ENCODE peak calls at places on chromosome 5, in five cellular contexts. A is progenitor cell of endocrine pancreas, Q is fibroblast of lung, M is kidney epithelial cell, K is PC-3. Z is an unnamed sample.
A peak's percentile ranks its signal among the peaks of the same experiment; 100 is the strongest.

GRCh38 chr5:125555591-125555990 is 809.2 kb upstream of the ZNF608 start:
- DNase-seq in M (no peak), K (no peak), Q (no peak), A (no peak), Z (no peak)

GRCh38 chr5:147180751-147181150 is 54.1 kb upstream of the STK32A start:
- DNase-seq in Q (peak; percentile 63), A (no peak), M (no peak), K (no peak), Z (no peak)

GRCh38 chr5:157860898-157861894 is 2.3 kb upstream of the CLINT1 start:
- DNase-seq in Q (no peak), M (no peak), A (no peak), K (no peak), Z (no peak)

GRCh38 chr5:16120579-16120978 is 59.0 kb downstream of the MARCHF11 start:
- DNase-seq in Q (no peak), M (no peak), K (no peak), A (no peak), Z (no peak)

GRCh38 chr5:112787261-112787660 is 49.6 kb downstream of the APC start:
- DNase-seq in K (peak; percentile 47), A (no peak), M (no peak), Q (peak; percentile 48), Z (no peak)

GRCh38 chr5:15992918-15993317 is 186.7 kb downstream of the MARCHF11 start:
- DNase-seq in K (peak; percentile 61), A (no peak), Q (peak; percentile 82), M (peak; percentile 75), Z (no peak)

GRCh38 chr5:127297348-127298035 is 6.9 kb downstream of the MEGF10 start:
- DNase-seq in A (no peak), K (no peak), M (no peak), Q (no peak), Z (no peak)

GRCh38 chr5:139414601-139415121 is 10.8 kb upstream of the SPATA24 start:
- DNase-seq in A (no peak), M (no peak), K (no peak), Q (peak; percentile 48), Z (no peak)

GRCh38 chr5:131258733-131259132 is 5.1 kb upstream of the CDC42SE2 start:
- DNase-seq in K (peak; percentile 73), A (no peak), M (no peak), Q (peak; percentile 16), Z (no peak)

GRCh38 chr5:108917596-108917995 is 169.9 kb downstream of the FER start:
- DNase-seq in A (no peak), K (no peak), M (peak; percentile 9), Q (peak; percentile 51), Z (no peak)

GRCh38 chr5:93649234-93649900 is 66.3 kb downstream of the NR2F1 start:
- DNase-seq in K (no peak), Q (no peak), A (no peak), M (no peak), Z (no peak)

DNA sequence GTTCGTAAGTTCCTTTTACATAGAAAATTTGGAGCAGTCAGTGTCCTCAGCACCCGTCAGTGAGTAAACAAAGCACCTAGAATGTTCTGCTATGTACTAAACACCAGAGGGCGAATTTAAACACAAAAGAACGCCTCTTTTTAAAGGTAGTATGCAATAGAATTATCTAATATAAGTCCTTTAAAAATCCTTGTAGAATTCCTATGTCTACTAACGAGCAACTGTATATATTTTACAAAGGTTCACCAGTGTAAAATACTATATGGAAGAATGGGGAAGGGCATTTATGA is 499 bp upstream of the TMEM232 start:
- DNase-seq in M (no peak), K (peak; percentile 53), Q (no peak), A (no peak), Z (no peak)
- TF ChIP-seq CTCF in M (no peak), K (peak; percentile 65), Q (peak; percentile 2), A (peak; percentile 31), Z (no peak)

GRCh38 chr5:179348011-179348530 is 2.8 kb upstream of the ADAMTS2 start:
- DNase-seq in A (no peak), M (no peak), K (no peak), Q (no peak), Z (no peak)
- TF ChIP-seq CTCF in A (no peak), M (no peak), K (no peak), Q (no peak), Z (no peak)

GRCh38 chr5:149730620-149731331 is 666 bp downstream of the PPARGC1B start:
- DNase-seq in A (no peak), Q (peak; percentile 26), K (peak; percentile 47), M (no peak), Z (no peak)
- TF ChIP-seq CTCF in A (peak; percentile 16), Q (no peak), K (peak; percentile 34), M (no peak), Z (no peak)

DNA sequence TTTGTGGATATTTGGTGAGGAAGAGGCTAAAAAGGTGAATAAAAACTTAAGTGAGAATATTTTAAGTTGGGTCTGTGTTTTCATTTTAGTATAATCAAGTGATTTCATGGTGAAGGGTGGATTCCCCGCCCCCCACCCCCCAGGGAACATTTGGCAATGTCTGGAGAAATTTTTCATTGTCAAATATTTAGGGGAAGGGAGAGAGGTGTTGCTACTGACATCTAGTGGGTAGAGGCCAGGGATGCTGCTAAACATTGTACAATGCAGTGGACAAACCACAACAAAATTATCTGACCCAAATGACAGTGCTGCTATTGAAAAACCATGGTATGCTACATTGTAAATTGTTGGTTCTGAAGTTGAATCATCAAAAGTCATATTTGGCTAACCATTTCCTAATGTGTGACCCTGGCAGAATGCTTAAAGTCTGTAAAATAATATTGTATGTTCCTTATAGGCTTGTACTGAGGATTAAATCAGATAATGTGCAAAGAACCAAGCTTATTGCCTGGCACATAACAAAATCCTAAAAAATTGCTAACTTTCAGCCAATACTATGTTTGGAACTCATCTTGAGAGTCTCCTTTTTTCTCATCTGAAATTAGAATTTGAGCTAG is 5.6 kb downstream of the C5orf24 start:
- DNase-seq in M (no peak), A (no peak), Q (peak; percentile 35), K (peak; percentile 56), Z (no peak)
- TF ChIP-seq CTCF in M (peak; percentile 51), A (peak; percentile 33), Q (peak; percentile 62), K (peak; percentile 63), Z (peak; percentile 45)

GRCh38 chr5:153629027-153629426 is 138.6 kb downstream of the GRIA1 start:
- DNase-seq in K (peak; percentile 74), Q (peak; percentile 97), A (no peak), M (peak; percentile 86), Z (peak; percentile 94)
- TF ChIP-seq CTCF in K (peak; percentile 25), Q (peak; percentile 64), A (no peak), M (peak; percentile 48), Z (peak; percentile 60)

GRCh38 chr5:123997354-123998215 is 485.6 kb downstream of the CSNK1G3 start:
- DNase-seq in M (peak; percentile 47), Q (peak; percentile 87), K (peak; percentile 57), A (no peak), Z (peak; percentile 61)

GRCh38 chr5:124000558-124000957 is 488.6 kb downstream of the CSNK1G3 start:
- DNase-seq in M (no peak), K (no peak), Q (no peak), A (no peak), Z (no peak)

GRCh38 chr5:124001216-124001615 is 489.2 kb downstream of the CSNK1G3 start:
- DNase-seq in Q (no peak), K (no peak), A (no peak), M (no peak), Z (no peak)
- TF ChIP-seq CTCF in Q (no peak), K (no peak), A (no peak), M (no peak), Z (no peak)

DNA sequence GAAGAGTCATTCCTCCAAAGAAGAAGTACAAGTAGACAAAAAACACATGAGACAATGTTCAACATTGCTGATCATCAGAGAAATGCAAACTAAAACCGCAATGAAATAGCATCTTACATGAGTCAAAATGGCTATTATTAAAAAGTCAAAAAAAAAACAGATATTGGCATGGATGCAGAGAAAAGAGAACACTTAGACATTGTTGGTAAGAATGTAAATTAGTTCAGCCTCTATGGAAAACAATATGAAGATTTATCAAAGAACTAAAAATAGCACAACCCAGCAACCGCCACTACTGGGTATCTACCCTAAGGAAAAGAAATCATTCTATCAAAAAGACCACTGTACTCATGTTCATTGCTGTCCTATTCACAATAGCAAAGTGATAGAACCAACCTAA is 157.5 kb downstream of the CHSY3 start:
- DNase-seq in Q (no peak), A (no peak), K (no peak), M (no peak), Z (no peak)
- TF ChIP-seq CTCF in Q (no peak), A (no peak), K (no peak), M (no peak), Z (no peak)